ENCODE peak calls at places on chromosomes 12 and 14, in eight cellular contexts. I is GM13977, C is RWPE1, X is esophagus muscularis mucosa, T is NCI-H1417, P is dermis microvascular lymphatic vessel endothelial cell, R is GM10248, N is GM13976. B is an unnamed sample.

GRCh38 chr12:2537868-2538541 is 256.8 kb upstream of the FKBP4 start:
- DNase-seq in I (no peak), C (no peak), X (no peak), T (no peak), P (no peak), R (no peak), N (no peak), B (no peak)

GRCh38 chr14:82710257-82710841 is 1176.7 kb upstream of the SEL1L start:
- DNase-seq in I (peak), C (peak), X (no peak), T (peak), P (peak), R (peak), N (peak), B (no peak)

GRCh38 chr12:89709994-89710872 is 1.6 kb upstream of the ATP2B1 start:
- DNase-seq in I (no peak), C (no peak), X (no peak), T (no peak), P (no peak), R (no peak), N (no peak), B (peak)

GRCh38 chr12:96438330-96438729 is 38.1 kb upstream of the CDK17 start:
- DNase-seq in I (no peak), C (no peak), X (no peak), T (no peak), P (peak), R (no peak), N (no peak), B (no peak)

GRCh38 chr14:93893550-93894329 is 33.4 kb upstream of the FAM181A start:
- DNase-seq in I (no peak), C (no peak), X (no peak), T (no peak), P (no peak), R (no peak), N (no peak), B (no peak)

GRCh38 chr14:100780646-100781355 is 45.1 kb upstream of the MEG3 start:
- DNase-seq in I (no peak), C (no peak), X (no peak), T (no peak), P (no peak), R (no peak), N (no peak), B (peak)

GRCh38 chr14:78921856-78922255 is 751.7 kb downstream of the NRXN3 start:
- DNase-seq in I (no peak), C (no peak), X (no peak), T (no peak), P (no peak), R (no peak), N (no peak), B (no peak)

GRCh38 chr12:3491938-3492867 is 1.2 kb downstream of the PRMT8 start:
- DNase-seq in I (peak), C (peak), X (no peak), T (peak), P (peak), R (peak), N (peak), B (peak)

GRCh38 chr14:99653618-99654017 is 8.7 kb downstream of the HHIPL1 start:
- DNase-seq in I (no peak), C (no peak), X (no peak), T (no peak), P (no peak), R (no peak), N (no peak), B (no peak)

GRCh38 chr14:96136361-96136760 is 68.3 kb upstream of the BDKRB2 start:
- DNase-seq in I (no peak), C (peak), X (no peak), T (peak), P (peak), R (no peak), N (no peak), B (no peak)

GRCh38 chr12:88299567-88300101 is 157.5 kb downstream of the TMTC3 start:
- DNase-seq in I (peak), C (peak), X (no peak), T (no peak), P (no peak), R (peak), N (peak), B (no peak)

GRCh38 chr12:28374556-28374955 is 184.3 kb downstream of the CCDC91 start:
- DNase-seq in I (no peak), C (no peak), X (no peak), T (no peak), P (no peak), R (no peak), N (no peak), B (no peak)

GRCh38 chr12:14950421-14950820 is 11.0 kb downstream of the ARHGDIB start:
- DNase-seq in I (no peak), C (no peak), X (no peak), T (no peak), P (no peak), R (no peak), N (no peak), B (no peak)

GRCh38 chr14:52575858-52576257 is 23.2 kb downstream of the GPR137C start:
- DNase-seq in I (no peak), C (no peak), X (no peak), T (no peak), P (no peak), R (no peak), N (no peak), B (no peak)

GRCh38 chr14:64232095-64232830 is 61.9 kb downstream of the ESR2 start:
- DNase-seq in I (no peak), C (no peak), X (no peak), T (no peak), P (peak), R (peak), N (no peak), B (no peak)

GRCh38 chr12:39294712-39295111 is 148.2 kb downstream of the KIF21A start:
- DNase-seq in I (no peak), C (no peak), X (no peak), T (peak), P (no peak), R (no peak), N (no peak), B (no peak)

GRCh38 chr12:108129017-108129812 is at the start of gene WSCD2:
- DNase-seq in I (peak), C (peak), X (no peak), T (peak), P (no peak), R (no peak), N (no peak), B (no peak)

GRCh38 chr12:31011746-31012567 is 61.7 kb upstream of the DDX11 start:
- DNase-seq in I (no peak), C (no peak), X (no peak), T (no peak), P (no peak), R (no peak), N (no peak), B (peak)

GRCh38 chr14:64928239-64929002 is 14.1 kb downstream of the GPX2 start:
- DNase-seq in I (no peak), C (no peak), X (peak), T (no peak), P (no peak), R (no peak), N (no peak), B (no peak)

GRCh38 chr14:94010625-94011024 is 13.5 kb downstream of the CCDC197 start:
- DNase-seq in I (no peak), C (no peak), X (no peak), T (no peak), P (no peak), R (no peak), N (no peak), B (no peak)

GRCh38 chr14:69693823-69694729 is 72.9 kb upstream of the SRSF5 start:
- DNase-seq in I (no peak), C (no peak), X (no peak), T (peak), P (no peak), R (no peak), N (no peak), B (no peak)

GRCh38 chr12:49648722-49649032 is 25.3 kb downstream of the PRPF40B start:
- DNase-seq in I (no peak), C (no peak), X (no peak), T (no peak), P (no peak), R (no peak), N (no peak), B (no peak)

GRCh38 chr14:79842270-79842669 is 369.0 kb downstream of the DIO2 start:
- DNase-seq in I (no peak), C (no peak), X (no peak), T (no peak), P (no peak), R (no peak), N (no peak), B (no peak)

GRCh38 chr14:89425931-89426330 is 8.9 kb upstream of the FOXN3 start:
- DNase-seq in I (peak), C (peak), X (no peak), T (no peak), P (peak), R (no peak), N (no peak), B (no peak)

GRCh38 chr14:94144765-94145164 is 15.4 kb upstream of the IFI27L2 start:
- DNase-seq in I (no peak), C (no peak), X (peak), T (no peak), P (no peak), R (no peak), N (no peak), B (no peak)

GRCh38 chr14:41302776-41303175 is 303.9 kb upstream of the LRFN5 start:
- DNase-seq in I (no peak), C (no peak), X (no peak), T (peak), P (no peak), R (no peak), N (no peak), B (no peak)

GRCh38 chr14:99708449-99708848 is 24.4 kb downstream of the CYP46A1 start:
- DNase-seq in I (no peak), C (no peak), X (peak), T (no peak), P (no peak), R (no peak), N (no peak), B (peak)

GRCh38 chr12:67741234-67741633 is 92.7 kb downstream of the DYRK2 start:
- DNase-seq in I (no peak), C (no peak), X (peak), T (no peak), P (no peak), R (no peak), N (no peak), B (no peak)

GRCh38 chr12:96258451-96258933 is 64.3 kb downstream of the ELK3 start:
- DNase-seq in I (no peak), C (no peak), X (no peak), T (peak), P (no peak), R (no peak), N (no peak), B (no peak)

GRCh38 chr14:89429206-89430091 is 12.4 kb upstream of the FOXN3 start:
- DNase-seq in I (peak), C (no peak), X (no peak), T (peak), P (no peak), R (peak), N (no peak), B (peak)

GRCh38 chr12:52228366-52228765 is 4.7 kb upstream of the KRT7 start:
- DNase-seq in I (no peak), C (no peak), X (no peak), T (peak), P (no peak), R (no peak), N (no peak), B (no peak)